ENCODE peak calls at places on chromosomes 5 and 9, in four cellular contexts. F, R, L and O are unnamed samples.

GRCh38 chr9:1018121-1018520 is 32.0 kb upstream of the DMRT2 start:
- DNase-seq in F (peak), R (peak), L (no peak), O (peak)

GRCh38 chr5:103393131-103393754 is 134.7 kb downstream of the MACIR start:
- DNase-seq in F (no peak), R (no peak), L (peak), O (no peak)

GRCh38 chr5:132011561-132012384 is at the start of gene ACSL6:
- DNase-seq in F (peak), R (no peak), L (no peak), O (peak)

GRCh38 chr5:66757834-66758396 is 161.7 kb downstream of the MAST4 start:
- DNase-seq in F (no peak), R (no peak), L (no peak), O (no peak)

GRCh38 chr9:77857513-77858298 is 173.9 kb downstream of the GNAQ start:
- DNase-seq in F (no peak), R (no peak), L (no peak), O (no peak)

GRCh38 chr5:147487031-147487750 is 22.7 kb downstream of the DPYSL3 start:
- DNase-seq in F (no peak), R (no peak), L (no peak), O (no peak)

GRCh38 chr9:76866689-76867088 is 39.2 kb downstream of the PRUNE2 start:
- DNase-seq in F (no peak), R (no peak), L (no peak), O (no peak)

GRCh38 chr9:137221477-137222111 is 446 bp downstream of the RNF208 start:
- DNase-seq in F (no peak), R (no peak), L (no peak), O (no peak)

GRCh38 chr5:172427202-172427601 is 27.1 kb downstream of the SH3PXD2B start:
- DNase-seq in F (no peak), R (no peak), L (no peak), O (no peak)

GRCh38 chr5:172426086-172426485 is 28.2 kb downstream of the SH3PXD2B start:
- DNase-seq in F (no peak), R (no peak), L (no peak), O (no peak)

GRCh38 chr5:172430354-172430753 is 24.0 kb downstream of the SH3PXD2B start:
- DNase-seq in F (no peak), R (no peak), L (no peak), O (no peak)

GRCh38 chr5:172429201-172429940 is 25.0 kb downstream of the SH3PXD2B start:
- DNase-seq in F (no peak), R (no peak), L (no peak), O (no peak)

GRCh38 chr5:172428224-172429166 is 25.8 kb downstream of the SH3PXD2B start:
- DNase-seq in F (no peak), R (peak), L (no peak), O (no peak)
- TF ChIP-seq TARDBP in F (no peak), R (peak), L (no peak), O (no peak)

GRCh38 chr5:162256711-162257110 is 189.1 kb downstream of the GABRG2 start:
- DNase-seq in F (no peak), R (no peak), L (no peak), O (no peak)
- TF ChIP-seq TARDBP in F (no peak), R (no peak), L (no peak), O (no peak)

GRCh38 chr5:1722877-1723276 is 76.8 kb downstream of the MRPL36 start:
- DNase-seq in F (no peak), R (no peak), L (no peak), O (no peak)
- TF ChIP-seq TARDBP in F (no peak), R (no peak), L (no peak), O (no peak)

DNA sequence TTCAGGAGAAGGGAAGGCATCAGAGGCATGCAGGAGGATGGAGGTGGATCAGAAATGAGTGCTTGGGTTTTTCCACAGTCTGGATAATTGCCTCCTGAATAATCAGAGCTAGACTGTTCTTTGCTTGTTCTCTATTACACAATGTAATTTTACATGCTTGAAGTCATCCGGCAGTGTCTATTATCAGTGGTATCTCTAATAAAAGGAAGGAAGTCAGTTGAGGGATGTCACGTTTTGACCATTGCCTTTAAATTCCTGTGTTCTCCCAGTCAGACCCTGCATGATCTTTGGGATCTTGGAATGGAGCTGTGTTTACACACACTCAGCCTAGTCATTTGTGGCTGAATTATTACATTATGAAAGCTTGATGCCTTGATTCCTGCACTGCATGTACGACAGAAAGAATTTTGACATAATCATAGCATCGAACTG is 91.0 kb downstream of the PDE8B start:
- DNase-seq in F (no peak), R (no peak), L (no peak), O (no peak)
- TF ChIP-seq TARDBP in F (no peak), R (no peak), L (no peak), O (no peak)

DNA sequence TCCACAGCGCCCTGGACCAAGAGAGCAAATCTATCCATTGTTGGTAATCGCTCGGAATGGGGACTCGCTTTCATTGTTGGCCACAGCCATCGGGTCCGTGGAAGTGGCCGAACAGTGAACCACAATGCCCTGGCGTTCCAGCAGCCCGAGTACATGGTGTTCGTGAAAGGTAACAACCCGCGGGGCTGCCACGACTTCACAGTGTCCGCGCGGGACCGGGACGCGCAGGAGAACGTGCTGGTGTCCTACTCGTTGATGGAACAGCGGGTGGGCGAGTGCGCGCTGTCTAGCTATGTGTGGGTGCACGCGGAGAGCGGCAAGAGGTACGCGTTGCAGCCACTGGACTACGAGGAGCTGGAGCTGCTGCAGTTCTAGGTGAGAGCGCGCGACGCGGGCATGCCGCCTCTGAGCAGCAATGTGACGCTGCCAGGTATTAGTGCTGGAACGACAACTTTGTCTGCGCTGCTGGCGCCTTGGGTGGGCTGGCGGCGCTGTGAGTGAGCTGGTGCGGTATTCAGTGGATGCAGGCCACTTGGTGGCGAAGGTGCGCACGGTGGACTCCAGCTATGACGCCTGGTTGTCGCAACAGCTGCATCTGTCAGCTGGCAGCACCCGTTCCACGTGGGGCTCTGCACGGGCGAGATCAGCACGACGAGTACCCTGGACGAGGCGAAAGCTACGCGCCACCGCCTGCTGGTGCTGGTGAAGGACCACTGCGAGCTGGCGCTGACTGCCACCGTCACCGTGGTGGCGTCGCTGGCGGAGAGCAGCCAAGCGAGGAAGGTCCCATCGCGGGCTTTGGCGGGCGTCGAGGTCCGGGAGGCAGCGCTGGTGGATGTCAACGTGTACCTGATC is 6.1 kb upstream of the PCDHA11 start:
- DNase-seq in F (no peak), R (no peak), L (no peak), O (no peak)
- TF ChIP-seq TARDBP in F (no peak), R (no peak), L (no peak), O (no peak)

GRCh38 chr9:134618823-134619454 is 22.7 kb upstream of the COL5A1 start:
- DNase-seq in F (no peak), R (no peak), L (no peak), O (no peak)
- TF ChIP-seq TARDBP in F (no peak), R (no peak), L (no peak), O (no peak)